ENCODE peak calls at places on chromosome 1, in nine cellular contexts. Z, X, G, H, O, D, Y, I and S are unnamed samples.

GRCh38 chr1:37723072-37723389 is 30.7 kb downstream of the CDCA8 start:
- DNase-seq in Z (no peak), X (no peak), G (no peak), H (no peak), O (no peak), D (no peak), Y (no peak), I (no peak), S (no peak)

GRCh38 chr1:181791721-181792120 is 269.8 kb downstream of the ZNF648 start:
- DNase-seq in Z (no peak), X (no peak), G (no peak), H (no peak), O (no peak), D (no peak), Y (no peak), I (no peak), S (no peak)

GRCh38 chr1:220642285-220642684 is 47.9 kb upstream of the C1orf115 start:
- DNase-seq in Z (no peak), X (no peak), G (no peak), H (no peak), O (no peak), D (no peak), Y (no peak), I (no peak), S (no peak)

GRCh38 chr1:39398278-39399010 is 93.0 kb upstream of the BMP8A start:
- DNase-seq in Z (peak; percentile 95), X (peak; percentile 98), G (peak; percentile 71), H (peak; percentile 50), O (peak; percentile 59), D (peak; percentile 98), Y (peak; percentile 75), I (no peak), S (no peak)

GRCh38 chr1:7587726-7588456 is 183.2 kb upstream of the VAMP3 start:
- DNase-seq in Z (no peak), X (no peak), G (no peak), H (no peak), O (no peak), D (no peak), Y (no peak), I (no peak), S (no peak)

GRCh38 chr1:48920741-48921330 is 144.1 kb upstream of the BEND5 start:
- DNase-seq in Z (no peak), X (no peak), G (no peak), H (no peak), O (no peak), D (no peak), Y (no peak), I (no peak), S (no peak)

GRCh38 chr1:229225331-229225782 is 45.6 kb upstream of the RAB4A start:
- DNase-seq in Z (no peak), X (no peak), G (peak; percentile 86), H (no peak), O (no peak), D (no peak), Y (no peak), I (no peak), S (no peak)

GRCh38 chr1:36133484-36133883 is 8.5 kb upstream of the COL8A2 start:
- DNase-seq in Z (peak; percentile 89), X (peak; percentile 94), G (peak; percentile 92), H (peak; percentile 91), O (peak; percentile 81), D (no peak), Y (peak; percentile 67), I (no peak), S (no peak)

GRCh38 chr1:213884402-213884801 is 103.4 kb upstream of the PROX1 start:
- DNase-seq in Z (no peak), X (no peak), G (no peak), H (no peak), O (no peak), D (no peak), Y (no peak), I (no peak), S (no peak)

GRCh38 chr1:15523104-15523921 is 702 bp downstream of the CASP9 start:
- DNase-seq in Z (no peak), X (no peak), G (no peak), H (peak; percentile 20), O (peak; percentile 18), D (no peak), Y (no peak), I (no peak), S (no peak)

GRCh38 chr1:194535369-194535768 is 1349.0 kb upstream of the B3GALT2 start:
- DNase-seq in Z (no peak), X (no peak), G (no peak), H (no peak), O (no peak), D (no peak), Y (no peak), I (no peak), S (no peak)

GRCh38 chr1:234504969-234505773 is 26.2 kb upstream of the TARBP1 start:
- DNase-seq in Z (no peak), X (no peak), G (no peak), H (no peak), O (no peak), D (no peak), Y (no peak), I (no peak), S (no peak)

GRCh38 chr1:22420456-22421053 is 31.1 kb upstream of the ZBTB40 start:
- DNase-seq in Z (peak; percentile 80), X (peak; percentile 74), G (peak; percentile 81), H (peak; percentile 36), O (peak; percentile 88), D (peak; percentile 66), Y (peak; percentile 82), I (no peak), S (peak; percentile 87)

GRCh38 chr1:166083887-166084286 is 82.9 kb downstream of the FAM78B start:
- DNase-seq in Z (no peak), X (no peak), G (no peak), H (no peak), O (no peak), D (no peak), Y (no peak), I (no peak), S (no peak)

GRCh38 chr1:78068681-78069283 is 23.0 kb downstream of the GIPC2 start:
- DNase-seq in Z (no peak), X (no peak), G (no peak), H (no peak), O (no peak), D (no peak), Y (peak; percentile 70), I (no peak), S (peak; percentile 70)

GRCh38 chr1:156160000-156160743 is 6.8 kb downstream of the SEMA4A start:
- DNase-seq in Z (no peak), X (no peak), G (no peak), H (no peak), O (no peak), D (no peak), Y (peak; percentile 83), I (no peak), S (no peak)

GRCh38 chr1:156157974-156158373 is 4.6 kb downstream of the SEMA4A start:
- DNase-seq in Z (no peak), X (no peak), G (no peak), H (no peak), O (no peak), D (no peak), Y (no peak), I (no peak), S (no peak)

GRCh38 chr1:156155760-156156495 is 2.5 kb downstream of the SEMA4A start:
- DNase-seq in Z (no peak), X (no peak), G (no peak), H (no peak), O (no peak), D (no peak), Y (no peak), I (no peak), S (no peak)

GRCh38 chr1:156154317-156154749 is 948 bp downstream of the SEMA4A start:
- DNase-seq in Z (no peak), X (no peak), G (peak; percentile 63), H (no peak), O (peak; percentile 46), D (no peak), Y (peak; percentile 66), I (no peak), S (peak; percentile 77)

GRCh38 chr1:156157506-156157905 is 4.1 kb downstream of the SEMA4A start:
- DNase-seq in Z (no peak), X (no peak), G (no peak), H (no peak), O (no peak), D (no peak), Y (no peak), I (no peak), S (no peak)
- H3K36me3 ChIP-seq in Z (no peaks in the 10 kb centered on the region), X (no peaks in the 10 kb centered on the region), G (no peaks in the 10 kb centered on the region), H (no peaks in the 10 kb centered on the region), O (peaks cover 3% of the 10 kb centered on the region), D (no peaks in the 10 kb centered on the region), Y (no peaks in the 10 kb centered on the region), I (no peaks in the 10 kb centered on the region), S (no peaks in the 10 kb centered on the region)

GRCh38 chr1:108561731-108562326 is 1.9 kb downstream of the EEIG2 start:
- DNase-seq in Z (peak; percentile 34), X (no peak), G (peak; percentile 92), H (peak; percentile 19), O (peak; percentile 74), D (peak; percentile 72), Y (peak; percentile 53), I (peak; percentile 20), S (peak; percentile 83)
- H3K4me3 ChIP-seq in Z (no peak overlapping the region), X (no peak overlapping the region), G (no peak overlapping the region), H (no peak overlapping the region), O (peak overlapping the region; percentile 83), D (no peak overlapping the region), Y (peak overlapping the region; percentile 74), I (no peak overlapping the region), S (peak overlapping the region; percentile 20)

DNA sequence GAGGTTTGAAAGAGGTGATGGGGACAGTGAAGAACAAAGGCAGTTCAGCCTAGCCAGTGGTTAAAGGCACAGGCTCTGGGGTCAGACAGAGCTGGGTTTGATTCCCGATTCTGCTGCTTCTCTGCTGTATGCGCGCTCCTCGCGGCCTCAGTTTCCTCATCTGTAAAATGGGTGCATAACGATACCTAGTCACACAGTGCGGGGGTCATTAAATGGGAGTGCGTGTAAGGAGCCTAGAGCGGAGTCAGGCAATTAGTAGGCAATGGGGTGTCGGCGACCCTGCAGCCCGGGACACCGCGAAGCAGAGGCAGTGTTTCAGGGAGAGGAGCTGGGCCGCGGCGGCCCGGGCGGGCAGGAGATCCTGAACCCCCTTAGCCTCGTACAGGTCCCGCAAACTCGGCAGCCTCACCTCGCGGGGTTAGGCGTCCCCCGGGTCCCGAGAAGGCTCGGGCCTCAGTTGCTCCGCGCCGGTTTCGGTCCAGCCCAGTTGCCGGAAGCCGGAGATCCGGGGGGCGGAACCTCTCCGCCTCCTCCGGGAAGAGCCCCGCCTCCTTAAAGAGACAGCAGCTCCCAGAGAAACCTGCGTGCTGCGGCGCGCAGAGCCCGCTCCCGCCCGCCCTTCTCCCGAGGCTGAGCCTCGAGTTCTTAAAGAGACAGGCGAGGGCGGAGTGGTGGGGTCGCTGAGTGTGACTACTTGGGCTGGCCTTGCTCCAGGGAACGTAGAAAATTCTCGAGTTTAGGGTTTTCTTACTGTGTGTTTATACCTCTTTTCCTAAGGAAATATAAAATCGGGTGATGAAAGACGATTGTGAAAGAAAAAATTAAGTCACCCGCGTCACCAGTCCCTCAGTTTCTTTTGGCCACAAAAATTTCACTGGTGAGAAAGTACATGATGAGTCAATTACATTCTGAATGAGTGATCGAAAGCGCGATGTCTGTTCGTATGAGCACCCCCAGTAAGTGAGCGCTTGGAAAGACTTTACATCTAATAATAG is at the start of gene YIPF1:
- DNase-seq in Z (peak; percentile 88), X (peak; percentile 87), G (peak; percentile 93), H (peak; percentile 88), O (peak; percentile 92), D (peak; percentile 74), Y (peak; percentile 93), I (peak; percentile 56), S (peak; percentile 91)
- TF ChIP-seq POLR2A in Z (peak; percentile 78), X (no peak), G (peak; percentile 58), H (peak; percentile 47), O (no peak), D (no peak), Y (no peak), I (peak; percentile 53), S (peak; percentile 49)

GRCh38 chr1:31694910-31695300 is 8.9 kb downstream of the COL16A1 start:
- DNase-seq in Z (no peak), X (no peak), G (no peak), H (no peak), O (no peak), D (no peak), Y (no peak), I (no peak), S (no peak)
- H3K36me3 ChIP-seq in Z (no peaks in the 10 kb centered on the region), X (peaks cover 76% of the 10 kb centered on the region), G (no peaks in the 10 kb centered on the region), H (no peaks in the 10 kb centered on the region), O (peaks cover 82% of the 10 kb centered on the region), D (no peaks in the 10 kb centered on the region), Y (peaks cover 3% of the 10 kb centered on the region), I (no peaks in the 10 kb centered on the region), S (no peaks in the 10 kb centered on the region)